ENCODE peak calls at places on chromosomes 2 and 18, in ten cellular contexts. F is choroid plexus epithelial cell, L is ovary, V is coronary artery, M is AG09309, R is testis, X is lower lobe of right lung, T is heart left ventricle, Q is astrocyte of the spinal cord, G is HFF-Myc. N is an unnamed sample.

GRCh38 chr18:4068552-4069158 is 386.5 kb downstream of the DLGAP1 start:
- DNase-seq in F (peak), L (no peak), V (no peak), M (peak), R (peak), X (no peak), T (peak), Q (peak), G (peak), N (peak)

GRCh38 chr2:186820303-186820702 is 28.7 kb downstream of the ZSWIM2 start:
- DNase-seq in F (no peak), L (no peak), V (no peak), M (no peak), R (no peak), X (no peak), T (no peak), Q (no peak), G (no peak), N (no peak)

GRCh38 chr2:112024896-112025491 is 30.1 kb upstream of the TMEM87B start:
- DNase-seq in F (no peak), L (no peak), V (no peak), M (no peak), R (no peak), X (no peak), T (no peak), Q (no peak), G (no peak), N (no peak)

GRCh38 chr2:233247744-233248143 is 3.7 kb upstream of the ATG16L1 start:
- DNase-seq in F (no peak), L (no peak), V (no peak), M (no peak), R (no peak), X (no peak), T (no peak), Q (no peak), G (peak), N (peak)

GRCh38 chr2:6370753-6371152 is 495.0 kb downstream of the CMPK2 start:
- DNase-seq in F (no peak), L (no peak), V (no peak), M (no peak), R (no peak), X (no peak), T (no peak), Q (peak), G (no peak), N (peak)

GRCh38 chr18:56987236-56987635 is 159.7 kb upstream of the BOD1L2 start:
- DNase-seq in F (no peak), L (no peak), V (no peak), M (no peak), R (no peak), X (no peak), T (no peak), Q (no peak), G (no peak), N (no peak)

GRCh38 chr2:27844821-27845255 is 45.3 kb downstream of the RBKS start:
- DNase-seq in F (peak), L (no peak), V (no peak), M (no peak), R (no peak), X (no peak), T (no peak), Q (no peak), G (no peak), N (peak)

GRCh38 chr2:18154812-18155211 is 276.3 kb downstream of the KCNS3 start:
- DNase-seq in F (peak), L (no peak), V (no peak), M (no peak), R (no peak), X (no peak), T (no peak), Q (no peak), G (no peak), N (no peak)

GRCh38 chr2:75025633-75026380 is 67.4 kb downstream of the POLE4 start:
- DNase-seq in F (peak), L (no peak), V (no peak), M (no peak), R (no peak), X (no peak), T (no peak), Q (peak), G (no peak), N (no peak)

GRCh38 chr2:3672861-3673670 is 15.1 kb downstream of the ALLC start:
- DNase-seq in F (no peak), L (no peak), V (no peak), M (no peak), R (no peak), X (no peak), T (no peak), Q (no peak), G (no peak), N (no peak)

GRCh38 chr2:16664052-16664731 is 1.4 kb downstream of the CYRIA start:
- DNase-seq in F (peak), L (peak), V (peak), M (no peak), R (peak), X (peak), T (peak), Q (peak), G (no peak), N (peak)

GRCh38 chr2:216770050-216770449 is 74.7 kb upstream of the IGFBP5 start:
- DNase-seq in F (no peak), L (no peak), V (no peak), M (no peak), R (no peak), X (no peak), T (no peak), Q (no peak), G (no peak), N (no peak)

GRCh38 chr2:149059822-149060221 is 21.3 kb downstream of the LYPD6B start:
- DNase-seq in F (no peak), L (no peak), V (no peak), M (no peak), R (no peak), X (no peak), T (no peak), Q (no peak), G (no peak), N (no peak)

GRCh38 chr2:164831180-164831579 is 10.4 kb downstream of the COBLL1 start:
- DNase-seq in F (no peak), L (no peak), V (no peak), M (no peak), R (no peak), X (no peak), T (no peak), Q (no peak), G (no peak), N (no peak)

GRCh38 chr2:164823126-164823525 is 18.5 kb downstream of the COBLL1 start:
- DNase-seq in F (no peak), L (no peak), V (no peak), M (no peak), R (no peak), X (no peak), T (no peak), Q (no peak), G (no peak), N (no peak)

GRCh38 chr2:164821338-164821737 is 20.3 kb downstream of the COBLL1 start:
- DNase-seq in F (no peak), L (no peak), V (no peak), M (no peak), R (no peak), X (no peak), T (no peak), Q (no peak), G (no peak), N (peak)

GRCh38 chr2:164824865-164825264 is 16.8 kb downstream of the COBLL1 start:
- DNase-seq in F (no peak), L (no peak), V (no peak), M (no peak), R (no peak), X (no peak), T (no peak), Q (no peak), G (no peak), N (no peak)

GRCh38 chr2:164826293-164827243 is 15.1 kb downstream of the COBLL1 start:
- DNase-seq in F (peak), L (no peak), V (peak), M (peak), R (no peak), X (peak), T (peak), Q (peak), G (no peak), N (peak)
- H3K4me3 ChIP-seq in F (no peak), L (no peak), V (peak), M (no peak), R (no peak), X (no peak), T (peak), Q (no peak), G (no peak), N (no peak)

GRCh38 chr2:1701020-1701419 is 43.3 kb downstream of the PXDN start:
- DNase-seq in F (no peak), L (no peak), V (no peak), M (no peak), R (no peak), X (no peak), T (no peak), Q (no peak), G (no peak), N (no peak)
- TF ChIP-seq CTCF in F (no peak), L (no peak), V (no peak), M (no peak), R (no peak), X (no peak), T (no peak), Q (no peak), G (no peak), N (no peak)

GRCh38 chr2:48398285-48399135 is 131.4 kb upstream of the STON1 start:
- DNase-seq in F (peak), L (no peak), V (no peak), M (no peak), R (no peak), X (no peak), T (no peak), Q (no peak), G (no peak), N (no peak)
- H3K4me3 ChIP-seq in F (no peak), L (no peak), V (no peak), M (no peak), R (no peak), X (no peak), T (no peak), Q (no peak), G (no peak), N (no peak)

GRCh38 chr18:13746636-13747035 is 20.2 kb downstream of the RNMT start:
- DNase-seq in F (no peak), L (no peak), V (no peak), M (no peak), R (no peak), X (no peak), T (no peak), Q (no peak), G (no peak), N (no peak)
- TF ChIP-seq CTCF in F (no peak), L (no peak), V (no peak), M (no peak), R (no peak), X (no peak), T (no peak), Q (no peak), G (no peak), N (no peak)

GRCh38 chr2:227450921-227451654 is 20.9 kb upstream of the AGFG1 start:
- DNase-seq in F (no peak), L (no peak), V (no peak), M (no peak), R (no peak), X (no peak), T (no peak), Q (no peak), G (no peak), N (peak)
- H3K4me3 ChIP-seq in F (no peak), L (no peak), V (no peak), M (no peak), R (no peak), X (no peak), T (no peak), Q (no peak), G (no peak), N (no peak)

N was measured in fibroblast of villous mesenchyme.